ENCODE peak calls at places on chromosomes 13 and 19, in five cellular contexts. P, X, H, T and K are unnamed samples.

GRCh38 chr19:28541602-28542393 is 671.2 kb downstream of the UQCRFS1 start:
- DNase-seq in X (no peak), H (no peak), T (no peak), P (no peak), K (no peak)

GRCh38 chr19:14310055-14310454 is 71.2 kb upstream of the ADGRE5 start:
- DNase-seq in X (no peak), H (no peak), P (no peak), T (no peak), K (no peak)

GRCh38 chr19:5937550-5937949 is 23.5 kb downstream of the CAPS start:
- DNase-seq in P (no peak), T (no peak), X (no peak), H (no peak), K (no peak)

GRCh38 chr13:99496322-99497142 is 4.7 kb upstream of the TM9SF2 start:
- DNase-seq in X (peak), H (peak), T (peak), P (no peak), K (peak)

GRCh38 chr19:48822514-48822913 is 11.7 kb upstream of the BCAT2 start:
- DNase-seq in T (no peak), X (no peak), H (no peak), P (no peak), K (no peak)

GRCh38 chr19:58317481-58318072 is 9.2 kb upstream of the ZSCAN22 start:
- DNase-seq in H (no peak), P (no peak), X (peak), T (no peak), K (no peak)

GRCh38 chr19:7743425-7743841 is 3.9 kb downstream of the CD209 start:
- DNase-seq in H (no peak), T (no peak), X (no peak), P (peak), K (no peak)

GRCh38 chr13:31860002-31860401 is 120.7 kb downstream of the RXFP2 start:
- DNase-seq in H (no peak), P (no peak), T (no peak), X (peak), K (no peak)

GRCh38 chr19:6362351-6362801 is 1.0 kb downstream of the CLPP start:
- DNase-seq in X (no peak), T (no peak), P (no peak), H (no peak), K (no peak)

GRCh38 chr13:43058836-43059235 is 35.5 kb downstream of the DNAJC15 start:
- DNase-seq in P (no peak), X (no peak), T (no peak), H (no peak), K (no peak)

GRCh38 chr19:42370667-42371066 is 19.4 kb downstream of the CNFN start:
- DNase-seq in X (no peak), P (no peak), H (no peak), T (no peak), K (no peak)

GRCh38 chr19:17681505-17682125 is 6.5 kb downstream of the UNC13A start:
- DNase-seq in T (peak), X (no peak), P (no peak), H (no peak), K (no peak)

GRCh38 chr19:22427587-22428298 is 5.6 kb upstream of the ZNF98 start:
- DNase-seq in H (no peak), P (no peak), T (no peak), X (peak), K (no peak)
- TF ChIP-seq POLR2A in H (no peak), P (no peak), T (no peak), X (peak), K (no peak)

GRCh38 chr19:33953023-33953422 is 156.4 kb downstream of the KCTD15 start:
- DNase-seq in P (no peak), X (no peak), T (no peak), H (no peak), K (no peak)
- TF ChIP-seq POLR2A in P (no peak), X (no peak), T (no peak), H (no peak), K (no peak)

GRCh38 chr19:919157-920050 is 2.3 kb downstream of the KISS1R start:
- DNase-seq in X (peak), P (no peak), T (no peak), H (no peak), K (no peak)

GRCh38 chr19:918481-919156 is 1.5 kb downstream of the KISS1R start:
- DNase-seq in X (no peak), T (no peak), H (no peak), P (no peak), K (no peak)

GRCh38 chr19:917323-918151 is at the start of gene KISS1R:
- DNase-seq in P (peak), T (no peak), H (no peak), X (no peak), K (no peak)

GRCh38 chr19:918152-918437 is 962 bp downstream of the KISS1R start:
- DNase-seq in T (no peak), P (no peak), H (no peak), X (no peak), K (no peak)

DNA sequence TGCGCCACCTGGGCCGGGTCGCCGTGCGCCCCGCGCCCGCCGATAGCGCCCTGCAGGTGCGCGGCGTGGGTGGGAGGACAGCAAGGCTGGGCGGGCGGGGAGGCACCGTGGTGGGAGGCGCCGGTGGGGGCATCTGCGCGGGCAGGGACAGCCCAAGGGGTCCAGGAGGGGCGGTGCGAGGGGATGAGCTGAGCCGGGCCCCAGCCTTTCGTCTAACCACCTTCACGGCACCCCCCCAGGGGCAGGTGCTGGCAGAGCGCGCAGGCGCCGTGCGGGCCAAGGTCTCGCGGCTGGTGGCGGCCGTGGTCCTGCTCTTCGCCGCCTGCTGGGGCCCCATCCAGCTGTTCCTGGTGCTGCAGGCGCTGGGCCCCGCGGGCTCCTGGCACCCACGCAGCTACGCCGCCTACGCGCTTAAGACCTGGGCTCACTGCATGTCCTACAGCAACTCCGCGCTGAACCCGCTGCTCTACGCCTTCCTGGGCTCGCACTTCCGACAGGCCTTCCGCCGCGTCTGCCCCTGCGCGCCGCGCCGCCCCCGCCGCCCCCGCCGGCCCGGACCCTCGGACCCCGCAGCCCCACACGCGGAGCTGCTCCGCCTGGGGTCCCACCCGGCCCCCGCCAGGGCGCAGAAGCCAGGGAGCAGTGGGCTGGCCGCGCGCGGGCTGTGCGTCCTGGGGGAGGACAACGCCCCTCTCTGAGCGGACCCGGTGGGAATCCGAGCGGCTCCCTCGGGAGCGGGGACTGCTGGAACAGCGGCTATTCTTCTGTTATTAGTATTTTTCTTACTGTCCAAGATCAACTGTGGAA is 3.1 kb downstream of the KISS1R start:
- DNase-seq in H (no peak), X (no peak), T (no peak), P (peak), K (no peak)
- TF ChIP-seq POLR2A in H (no peak), X (no peak), T (no peak), P (no peak), K (no peak)

GRCh38 chr19:35738021-35738886 is 4.0 kb downstream of the IGFLR1 start:
- DNase-seq in H (no peak), T (no peak), X (no peak), P (no peak), K (no peak)
- TF ChIP-seq POLR2A in H (no peak), T (no peak), X (no peak), P (peak), K (no peak)

DNA sequence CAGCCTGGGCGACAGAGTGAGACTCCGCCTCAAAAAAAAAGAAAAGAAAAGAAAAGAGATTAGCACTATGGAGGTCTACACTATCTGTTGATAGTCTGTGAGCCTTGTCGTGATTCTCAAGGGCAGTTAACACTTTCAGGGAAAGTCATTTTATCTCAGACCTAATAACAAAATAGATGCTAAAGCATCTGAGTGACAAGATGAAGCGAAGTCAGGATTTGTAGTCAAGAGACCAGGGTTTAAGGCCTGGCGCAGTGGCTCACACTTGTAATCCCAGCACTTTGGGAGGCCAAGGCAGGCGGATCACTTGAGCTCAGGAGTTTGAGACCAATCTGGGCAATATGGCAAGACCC is 13.3 kb upstream of the RAB8A start:
- DNase-seq in P (no peak), X (no peak), T (no peak), H (no peak), K (no peak)
- TF ChIP-seq POLR2A in P (peak), X (no peak), T (no peak), H (no peak), K (no peak)

DNA sequence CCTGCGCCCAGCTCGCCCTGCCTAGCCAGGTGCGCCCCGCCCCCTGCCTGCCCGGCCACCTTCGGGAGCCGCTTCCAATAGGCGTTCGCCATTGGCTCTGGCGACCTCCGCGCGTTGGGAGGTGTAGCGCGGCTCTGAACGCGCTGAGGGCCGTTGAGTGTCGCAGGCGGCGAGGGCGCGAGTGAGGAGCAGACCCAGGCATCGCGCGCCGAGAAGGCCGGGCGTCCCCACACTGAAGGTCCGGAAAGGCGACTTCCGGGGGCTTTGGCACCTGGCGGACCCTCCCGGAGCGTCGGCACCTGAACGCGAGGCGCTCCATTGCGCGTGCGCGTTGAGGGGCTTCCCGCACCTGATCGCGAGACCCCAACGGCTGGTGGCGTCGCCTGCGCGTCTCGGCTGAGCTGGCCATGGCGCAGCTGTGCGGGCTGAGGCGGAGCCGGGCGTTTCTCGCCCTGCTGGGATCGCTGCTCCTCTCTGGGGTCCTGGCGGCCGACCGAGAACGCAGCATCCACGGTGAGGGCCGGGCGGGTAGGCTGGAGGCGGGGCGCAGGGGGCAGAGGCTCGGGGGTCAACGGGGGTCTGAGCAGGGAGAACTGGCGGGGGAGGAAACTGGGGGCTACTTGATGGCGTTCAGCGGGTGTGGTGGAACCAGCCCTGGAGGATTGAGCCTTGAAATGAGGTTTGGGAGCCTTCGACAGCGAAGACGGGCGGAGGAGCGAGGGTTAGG is at the start of gene SPINT2:
- DNase-seq in H (no peak), T (no peak), P (no peak), X (no peak), K (no peak)
- TF ChIP-seq POLR2A in H (no peak), T (no peak), P (no peak), X (peak), K (no peak)

GRCh38 chr19:43668406-43669158 is 1.4 kb downstream of the PLAUR start:
- DNase-seq in X (peak), P (peak), H (peak), T (peak), K (peak)
- TF ChIP-seq POLR2A in X (no peak), P (no peak), H (no peak), T (no peak), K (peak)

GRCh38 chr19:33249740-33250366 is 24.2 kb upstream of the SLC7A10 start:
- DNase-seq in H (no peak), T (no peak), X (no peak), P (no peak), K (no peak)

GRCh38 chr19:33248553-33248953 is 22.9 kb upstream of the SLC7A10 start:
- DNase-seq in H (no peak), P (no peak), X (no peak), T (no peak), K (no peak)

GRCh38 chr19:33248104-33248503 is 22.5 kb upstream of the SLC7A10 start:
- DNase-seq in P (no peak), T (no peak), H (no peak), X (no peak), K (no peak)

GRCh38 chr19:33250500-33250899 is 24.9 kb upstream of the SLC7A10 start:
- DNase-seq in H (no peak), X (no peak), T (no peak), P (no peak), K (no peak)

GRCh38 chr19:33248954-33249613 is 23.4 kb upstream of the SLC7A10 start:
- DNase-seq in X (no peak), H (no peak), P (no peak), T (no peak), K (peak)
- TF ChIP-seq POLR2A in X (no peak), H (no peak), P (no peak), T (no peak), K (no peak)

GRCh38 chr19:50820549-50821247 is 2.9 kb downstream of the KLK1 start:
- DNase-seq in H (no peak), X (no peak), T (no peak), P (peak), K (peak)

GRCh38 chr19:50820086-50820485 is 3.5 kb downstream of the KLK1 start:
- DNase-seq in P (no peak), X (no peak), T (no peak), H (no peak), K (no peak)

GRCh38 chr19:50819636-50820035 is 4.0 kb downstream of the KLK1 start:
- DNase-seq in X (no peak), P (no peak), T (no peak), H (no peak), K (no peak)

GRCh38 chr19:50818859-50819472 is 4.6 kb downstream of the KLK1 start:
- DNase-seq in P (no peak), T (no peak), H (no peak), X (no peak), K (no peak)

DNA sequence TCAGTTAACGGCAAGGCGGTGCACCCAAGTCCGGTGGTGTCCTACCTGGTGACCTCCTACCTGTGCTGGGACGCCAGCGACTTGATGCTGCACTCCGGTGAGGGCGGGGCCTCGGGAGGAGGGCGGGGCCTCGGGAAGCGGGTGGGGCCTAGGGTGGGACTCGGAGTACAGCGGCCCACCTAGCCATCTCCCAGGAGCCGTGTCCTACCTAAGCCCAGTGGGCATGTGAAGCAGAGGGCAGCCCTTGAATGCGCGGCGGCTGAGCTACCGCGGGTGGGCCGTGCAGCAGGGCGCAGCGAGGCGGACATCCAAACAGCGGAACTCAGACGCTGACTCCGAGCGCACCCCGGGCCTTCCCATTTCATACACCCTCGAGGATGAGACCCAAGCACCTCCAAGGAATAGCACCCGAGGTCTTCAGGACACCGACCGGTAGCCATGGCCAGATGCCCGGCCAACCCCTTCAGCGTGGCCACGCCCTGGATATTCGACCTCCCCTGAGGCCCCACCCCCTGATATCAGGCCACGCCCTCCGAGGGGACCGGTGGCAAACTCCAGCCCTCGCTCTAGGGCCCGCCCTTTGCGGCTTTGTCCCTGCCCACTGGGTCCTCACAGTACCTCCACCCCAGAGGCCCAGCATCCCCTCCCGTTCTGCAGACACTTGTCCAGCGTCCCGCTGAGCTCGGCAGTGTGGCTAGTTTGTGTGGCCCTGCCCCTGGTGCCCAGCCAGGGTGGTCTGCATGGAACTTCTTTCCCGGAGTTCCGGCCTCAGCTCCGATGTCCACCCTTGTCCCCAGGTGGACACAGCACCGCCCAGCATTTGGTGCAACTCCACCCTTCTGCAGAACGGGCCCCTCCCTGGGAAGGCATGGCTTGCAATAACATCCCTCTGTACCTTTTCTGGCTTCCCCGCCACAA is 5.4 kb downstream of the KLK1 start:
- DNase-seq in T (no peak), X (peak), H (no peak), P (peak), K (peak)
- TF ChIP-seq POLR2A in T (no peak), X (no peak), H (no peak), P (peak), K (peak)

GRCh38 chr19:39405261-39405912 is 1.3 kb upstream of the ZFP36 start:
- DNase-seq in X (no peak), H (no peak), P (no peak), T (no peak), K (no peak)

GRCh38 chr19:39401549-39402416 is 4.9 kb upstream of the ZFP36 start:
- DNase-seq in P (no peak), T (no peak), H (peak), X (peak), K (no peak)

GRCh38 chr19:39400997-39401548 is 5.6 kb upstream of the ZFP36 start:
- DNase-seq in X (no peak), H (no peak), T (no peak), P (no peak), K (no peak)

GRCh38 chr19:39403331-39404312 is 3.0 kb upstream of the ZFP36 start:
- DNase-seq in X (peak), T (peak), P (peak), H (peak), K (peak)

DNA sequence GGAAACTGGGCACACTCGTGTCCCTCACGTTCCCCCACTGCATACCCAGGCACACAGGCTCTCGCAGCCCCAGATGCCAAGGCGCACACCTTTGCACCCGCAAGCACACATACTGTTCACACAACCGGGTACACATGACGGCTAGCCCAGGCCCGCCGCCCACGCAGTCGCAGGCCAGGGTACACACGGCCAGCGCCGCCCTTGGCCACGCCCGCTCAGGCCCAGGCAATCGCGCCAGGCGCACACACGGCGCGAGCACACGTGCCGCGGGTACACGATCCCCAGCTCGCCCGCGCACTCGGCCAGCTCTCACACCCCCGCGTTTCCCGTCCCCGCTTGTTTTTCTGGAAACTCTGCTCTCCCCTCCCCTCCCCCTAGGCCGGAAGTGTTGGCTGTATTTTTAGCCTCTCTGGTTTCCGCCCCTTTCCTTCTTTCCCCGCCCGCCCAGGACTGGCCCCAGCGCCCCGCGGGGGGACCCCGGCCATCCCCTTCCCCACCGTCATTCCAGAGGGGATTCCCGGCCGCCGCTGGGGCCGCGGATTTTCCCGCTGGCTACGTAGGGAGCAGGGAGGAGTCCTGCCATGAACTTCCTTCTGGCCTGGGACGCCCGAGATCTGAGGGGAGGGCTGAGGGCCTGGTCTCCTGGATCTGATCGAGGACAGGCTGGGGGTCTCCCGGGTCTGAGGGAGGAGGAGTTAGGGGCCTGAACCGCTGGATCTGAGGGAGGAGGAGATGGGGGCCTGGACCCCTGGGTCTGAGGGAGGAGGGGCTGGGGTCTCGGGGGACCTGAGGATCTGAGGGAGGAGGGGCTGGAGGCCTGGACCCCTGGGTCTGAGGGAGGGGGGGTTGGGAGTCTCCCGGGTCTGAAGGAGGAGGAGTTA is 4.0 kb upstream of the ZFP36 start:
- DNase-seq in X (peak), H (peak), P (peak), T (peak), K (peak)
- TF ChIP-seq POLR2A in X (peak), H (no peak), P (peak), T (no peak), K (peak)